ENCODE peak calls at places on chromosome 13, in six cellular contexts. N is transverse colon, K is SK-N-SH, S is esophagus muscularis mucosa, H is suprapubic skin, R is breast epithelium. V is an unnamed sample.
A peak's percentile ranks its signal among the peaks of the same experiment; 100 is the strongest.

GRCh38 chr13:113969973-113970611 is 3.8 kb downstream of the C13orf46 start:
- DNase-seq in H (peak; percentile 68), K (no peak), N (peak; percentile 76), S (no peak), R (peak; percentile 85), V (no peak)

GRCh38 chr13:112346173-112346898 is 29.8 kb upstream of the SPACA7 start:
- DNase-seq in S (no peak), N (no peak), K (no peak), R (no peak), H (no peak), V (no peak)

GRCh38 chr13:100156786-100157185 is 67.9 kb downstream of the PCCA start:
- DNase-seq in H (no peak), R (no peak), S (no peak), N (no peak), K (no peak), V (no peak)

GRCh38 chr13:103883152-103883551 is 816.9 kb upstream of the SLC10A2 start:
- DNase-seq in R (peak; percentile 87), K (peak; percentile 56), S (no peak), N (peak; percentile 50), H (peak; percentile 91), V (no peak)

GRCh38 chr13:43301341-43301969 is 278.1 kb downstream of the DNAJC15 start:
- DNase-seq in K (no peak), N (no peak), S (no peak), R (no peak), H (no peak), V (no peak)

GRCh38 chr13:33676045-33676699 is 141.8 kb upstream of the RFC3 start:
- DNase-seq in S (no peak), R (no peak), K (no peak), N (peak; percentile 44), H (no peak), V (no peak)

GRCh38 chr13:111909501-111909900 is 157.4 kb upstream of the SOX1 start:
- DNase-seq in S (peak; percentile 81), N (no peak), K (no peak), R (no peak), H (no peak), V (peak; percentile 67)

GRCh38 chr13:101262306-101262705 is 154.0 kb downstream of the NALCN start:
- DNase-seq in H (no peak), K (no peak), N (no peak), S (no peak), R (no peak), V (no peak)

GRCh38 chr13:32530841-32531253 is 7.7 kb downstream of the N4BP2L2 start:
- DNase-seq in R (no peak), N (no peak), S (no peak), H (no peak), K (no peak), V (no peak)

GRCh38 chr13:98022210-98022609 is 68.7 kb downstream of the IPO5 start:
- DNase-seq in K (no peak), S (no peak), N (no peak), H (no peak), R (no peak), V (no peak)

GRCh38 chr13:25722893-25723292 is 328.9 kb downstream of the SHISA2 start:
- DNase-seq in K (no peak), S (no peak), R (no peak), N (no peak), H (no peak), V (no peak)

GRCh38 chr13:113126265-113127150 is 3.9 kb downstream of the F10 start:
- DNase-seq in N (no peak), K (no peak), R (peak; percentile 27), H (no peak), S (no peak), V (no peak)

GRCh38 chr13:37306778-37307544 is 201.5 kb upstream of the CSNK1A1L start:
- DNase-seq in R (no peak), S (no peak), K (no peak), N (no peak), H (no peak), V (no peak)

GRCh38 chr13:23670793-23671192 is 100.6 kb downstream of the TNFRSF19 start:
- DNase-seq in K (no peak), S (no peak), N (no peak), H (no peak), R (no peak), V (no peak)

GRCh38 chr13:60931858-60932546 is 483.6 kb downstream of the PCDH20 start:
- DNase-seq in K (no peak), R (no peak), H (no peak), N (no peak), S (no peak), V (no peak)

GRCh38 chr13:20815469-20815868 is 41.7 kb upstream of the EEF1AKMT1 start:
- DNase-seq in R (no peak), K (no peak), H (no peak), S (no peak), N (no peak), V (no peak)

GRCh38 chr13:29563941-29564340 is 31.5 kb downstream of the SLC7A1 start:
- DNase-seq in S (no peak), R (no peak), K (no peak), N (no peak), H (no peak), V (no peak)

GRCh38 chr13:98653471-98653985 is 76.6 kb upstream of the STK24 start:
- DNase-seq in K (peak; percentile 84), N (peak; percentile 88), H (peak; percentile 87), R (peak; percentile 76), S (no peak), V (no peak)

GRCh38 chr13:21047591-21048282 is 13.6 kb downstream of the LATS2 start:
- DNase-seq in R (no peak), S (no peak), N (no peak), K (no peak), H (no peak), V (no peak)

GRCh38 chr13:19185086-19185864 is 3.7 kb upstream of the TUBA3C start:
- DNase-seq in R (no peak), H (peak; percentile 14), N (no peak), K (no peak), S (peak; percentile 85), V (peak; percentile 82)

GRCh38 chr13:24272452-24273161 is 36.8 kb upstream of the C1QTNF9 start:
- DNase-seq in N (no peak), H (no peak), K (peak; percentile 44), R (no peak), S (peak; percentile 42), V (no peak)

GRCh38 chr13:113883314-113883811 is 19.5 kb upstream of the GAS6 start:
- DNase-seq in R (no peak), N (no peak), K (no peak), S (peak; percentile 45), H (peak; percentile 57), V (no peak)

GRCh38 chr13:109154546-109154945 is 525.1 kb downstream of the MYO16 start:
- DNase-seq in H (no peak), S (no peak), N (no peak), R (no peak), K (no peak), V (no peak)

GRCh38 chr13:33262069-33262487 is 23.5 kb downstream of the STARD13 start:
- DNase-seq in H (no peak), N (peak; percentile 39), K (no peak), R (no peak), S (no peak), V (no peak)

GRCh38 chr13:107370036-107370785 is 802.3 kb upstream of the ARGLU1 start:
- DNase-seq in H (no peak), R (no peak), N (no peak), K (no peak), S (no peak), V (no peak)

GRCh38 chr13:52158629-52159158 is 703 bp downstream of the NEK3 start:
- DNase-seq in H (no peak), K (peak; percentile 58), S (peak; percentile 92), N (peak; percentile 54), R (no peak), V (no peak)

DNA sequence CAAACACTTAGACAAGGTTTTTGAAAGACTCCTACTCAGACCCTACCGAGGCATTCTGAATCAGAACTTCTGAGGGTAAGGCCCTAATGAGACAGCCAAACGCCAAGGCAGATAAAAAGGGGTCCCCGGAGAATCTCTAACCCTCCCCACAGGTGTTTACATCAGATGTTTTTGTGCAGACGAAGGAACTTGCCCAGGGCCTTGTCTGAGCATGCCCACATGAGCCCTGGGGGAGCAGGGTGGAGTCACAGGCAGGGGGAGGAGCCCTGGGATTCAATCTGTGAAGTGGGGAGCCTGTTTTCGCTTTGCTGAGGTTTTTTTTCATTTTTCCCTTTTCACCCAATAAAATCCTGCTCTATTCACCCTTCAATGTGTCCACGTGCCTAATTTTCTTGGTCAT is 61.6 kb upstream of the MED4 start:
- DNase-seq in K (no peak), H (peak; percentile 70), R (no peak), S (no peak), N (peak; percentile 51), V (no peak)
- H3K4me3 ChIP-seq in K (no peak overlapping the region), H (no peak overlapping the region), R (no peak overlapping the region), S (no peak overlapping the region), N (no peak overlapping the region), V (no peak overlapping the region)

DNA sequence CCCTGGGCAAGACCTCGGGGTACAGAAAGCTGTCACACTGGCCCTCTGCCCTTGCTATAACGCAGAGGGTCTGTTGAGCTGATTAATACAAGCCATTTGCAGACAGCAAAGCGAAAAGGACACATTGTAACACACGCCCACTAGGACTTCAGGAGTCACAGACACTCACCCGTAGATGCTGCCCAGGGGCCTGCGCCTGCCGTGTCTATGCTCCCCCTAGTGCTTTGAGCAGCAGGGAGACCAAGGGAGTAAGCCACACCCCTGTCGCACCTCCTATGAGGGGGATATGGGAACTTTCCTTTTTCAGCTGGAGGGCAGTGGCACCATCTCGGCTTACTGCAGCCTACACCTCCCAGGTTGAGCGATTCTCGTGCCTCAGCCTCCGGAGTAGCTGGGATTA is 1930.2 kb downstream of the OLFM4 start:
- DNase-seq in R (no peak), H (no peak), N (no peak), K (peak; percentile 1), S (no peak), V (no peak)
- H3K9me3 ChIP-seq in R (peaks cover 10% of the 10 kb centered on the region), H (peaks cover 6% of the 10 kb centered on the region), N (no peaks in the 10 kb centered on the region), K (no peaks in the 10 kb centered on the region), S (peaks cover 10% of the 10 kb centered on the region), V (no peaks in the 10 kb centered on the region)

DNA sequence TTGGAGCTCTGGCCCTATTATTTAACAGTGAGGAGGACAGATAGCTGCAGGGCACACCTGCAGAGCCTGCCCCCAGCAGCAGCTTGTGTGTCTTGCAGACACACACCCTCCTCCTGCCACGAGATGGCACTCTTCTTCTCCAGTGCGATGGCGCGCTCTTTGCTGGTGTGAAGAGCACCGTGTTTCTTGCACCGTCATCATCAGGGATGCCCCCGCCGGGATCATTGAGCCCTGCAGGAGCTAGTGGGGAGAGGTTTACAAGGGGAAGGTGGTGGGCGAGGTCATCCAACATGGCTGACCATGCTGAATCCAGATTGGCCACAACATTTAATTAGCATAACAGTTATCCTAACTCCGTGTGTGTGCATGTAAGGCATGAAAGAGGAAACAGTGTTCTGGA is 105.6 kb downstream of the RAB20 start:
- DNase-seq in N (peak; percentile 83), R (peak; percentile 72), K (peak; percentile 91), H (no peak), S (no peak), V (no peak)
- TF ChIP-seq POLR2AphosphoS5 in N (peak; percentile 19), R (peak; percentile 35), K (no peak), H (no peak), S (peak; percentile 50), V (peak; percentile 45)

GRCh38 chr13:110309159-110309476 is 2.0 kb downstream of the COL4A2 start:
- DNase-seq in S (no peak), R (no peak), N (no peak), K (no peak), H (no peak), V (no peak)
- H3K4me3 ChIP-seq in S (peak overlapping the region; percentile 95), R (peak overlapping the region; percentile 64), N (peak overlapping the region; percentile 79), K (peak overlapping the region; percentile 80), H (peak overlapping the region; percentile 72), V (peak overlapping the region; percentile 84)

GRCh38 chr13:22483276-22483675 is 697.5 kb upstream of the SGCG start:
- DNase-seq in R (no peak), S (no peak), N (no peak), H (no peak), K (no peak), V (no peak)
- H3K9me3 ChIP-seq in R (no peaks in the 10 kb centered on the region), S (no peaks in the 10 kb centered on the region), N (no peaks in the 10 kb centered on the region), H (no peaks in the 10 kb centered on the region), K (no peaks in the 10 kb centered on the region), V (no peaks in the 10 kb centered on the region)

V was measured in vagina.